ENCODE peak calls at places on chromosomes 4 and X, in seven cellular contexts. One of them, this sample, is unnamed. For H3K9me3, the result is how much of the 10 kb centered on the place peaks cover.

GRCh38 chrX:25721564-25721963 is 416.6 kb upstream of the MAGEB18 start:
- DNase-seq in body of pancreas: no peak
- DNase-seq in tibial nerve: no peak
- DNase-seq in pancreas: no peak
- DNase-seq in upper lobe of right lung: no peak
- DNase-seq in tibial artery: no peak
- DNase-seq in mammary epithelial cell: no peak
- DNase-seq in this sample: no peak

GRCh38 chr4:6221851-6222760 is 21.8 kb upstream of the JAKMIP1 start:
- DNase-seq in mammary epithelial cell: peak
- DNase-seq in upper lobe of right lung: peak
- DNase-seq in pancreas: peak
- DNase-seq in body of pancreas: peak
- DNase-seq in tibial nerve: no peak
- DNase-seq in tibial artery: peak
- DNase-seq in this sample: no peak

GRCh38 chr4:146110847-146111485 is 64.6 kb upstream of the LSM6 start:
- DNase-seq in mammary epithelial cell: no peak
- DNase-seq in pancreas: no peak
- DNase-seq in body of pancreas: no peak
- DNase-seq in upper lobe of right lung: no peak
- DNase-seq in tibial artery: no peak
- DNase-seq in tibial nerve: no peak
- DNase-seq in this sample: no peak

GRCh38 chr4:169582706-169583105 is 29.7 kb downstream of the NEK1 start:
- DNase-seq in tibial nerve: no peak
- DNase-seq in upper lobe of right lung: no peak
- DNase-seq in mammary epithelial cell: peak
- DNase-seq in body of pancreas: no peak
- DNase-seq in tibial artery: no peak
- DNase-seq in pancreas: no peak
- DNase-seq in this sample: no peak

GRCh38 chr4:183541081-183542045 is 36.5 kb downstream of the ING2 start:
- DNase-seq in tibial nerve: peak
- DNase-seq in pancreas: no peak
- DNase-seq in upper lobe of right lung: no peak
- DNase-seq in tibial artery: no peak
- DNase-seq in body of pancreas: peak
- DNase-seq in mammary epithelial cell: no peak
- DNase-seq in this sample: no peak

GRCh38 chrX:38986586-38986985 is 185.3 kb downstream of the MID1IP1 start:
- DNase-seq in mammary epithelial cell: no peak
- DNase-seq in tibial artery: no peak
- DNase-seq in body of pancreas: no peak
- DNase-seq in pancreas: no peak
- DNase-seq in tibial nerve: no peak
- DNase-seq in upper lobe of right lung: no peak
- DNase-seq in this sample: no peak

GRCh38 chrX:26649534-26649933 is 433.6 kb downstream of the MAGEB5 start:
- DNase-seq in tibial artery: no peak
- DNase-seq in tibial nerve: no peak
- DNase-seq in body of pancreas: no peak
- DNase-seq in upper lobe of right lung: no peak
- DNase-seq in pancreas: no peak
- DNase-seq in mammary epithelial cell: peak
- DNase-seq in this sample: peak

GRCh38 chr4:143782521-143782920 is 82.0 kb upstream of the FREM3 start:
- DNase-seq in mammary epithelial cell: no peak
- DNase-seq in body of pancreas: no peak
- DNase-seq in upper lobe of right lung: no peak
- DNase-seq in tibial nerve: no peak
- DNase-seq in pancreas: no peak
- DNase-seq in tibial artery: no peak
- DNase-seq in this sample: no peak

GRCh38 chrX:6959006-6959405 is 188.5 kb upstream of the STS start:
- DNase-seq in body of pancreas: no peak
- DNase-seq in pancreas: no peak
- DNase-seq in tibial artery: no peak
- DNase-seq in mammary epithelial cell: no peak
- DNase-seq in upper lobe of right lung: no peak
- DNase-seq in tibial nerve: no peak
- DNase-seq in this sample: no peak

GRCh38 chr4:762211-763190 is 56.9 kb downstream of the PCGF3 start:
- DNase-seq in body of pancreas: peak
- DNase-seq in pancreas: peak
- DNase-seq in mammary epithelial cell: no peak
- DNase-seq in upper lobe of right lung: no peak
- DNase-seq in tibial nerve: no peak
- DNase-seq in tibial artery: no peak
- DNase-seq in this sample: no peak

GRCh38 chr4:70993181-70994068 is at the start of gene DCK:
- DNase-seq in upper lobe of right lung: peak
- DNase-seq in pancreas: peak
- DNase-seq in tibial artery: peak
- DNase-seq in mammary epithelial cell: peak
- DNase-seq in body of pancreas: peak
- DNase-seq in tibial nerve: peak
- DNase-seq in this sample: peak

GRCh38 chr4:5374577-5374976 is 323.3 kb downstream of the STK32B start:
- DNase-seq in tibial nerve: no peak
- DNase-seq in mammary epithelial cell: no peak
- DNase-seq in pancreas: no peak
- DNase-seq in body of pancreas: no peak
- DNase-seq in tibial artery: no peak
- DNase-seq in upper lobe of right lung: no peak
- DNase-seq in this sample: no peak

GRCh38 chrX:122868626-122869025 is 315.5 kb upstream of the GRIA3 start:
- DNase-seq in upper lobe of right lung: no peak
- DNase-seq in body of pancreas: no peak
- DNase-seq in tibial artery: no peak
- DNase-seq in tibial nerve: no peak
- DNase-seq in mammary epithelial cell: no peak
- DNase-seq in pancreas: no peak
- DNase-seq in this sample: no peak

GRCh38 chrX:108025954-108026616 is 18.8 kb upstream of the VSIG1 start:
- DNase-seq in pancreas: no peak
- DNase-seq in tibial artery: no peak
- DNase-seq in tibial nerve: no peak
- DNase-seq in mammary epithelial cell: no peak
- DNase-seq in body of pancreas: no peak
- DNase-seq in upper lobe of right lung: no peak
- DNase-seq in this sample: no peak

GRCh38 chrX:53356186-53356585 is 66.3 kb downstream of the SMC1A start:
- DNase-seq in mammary epithelial cell: peak
- DNase-seq in pancreas: peak
- DNase-seq in tibial artery: no peak
- DNase-seq in upper lobe of right lung: no peak
- DNase-seq in tibial nerve: no peak
- DNase-seq in body of pancreas: no peak
- DNase-seq in this sample: no peak

GRCh38 chrX:15675490-15675921 is 10.9 kb upstream of the CLTRN start:
- DNase-seq in pancreas: peak
- DNase-seq in upper lobe of right lung: peak
- DNase-seq in body of pancreas: peak
- DNase-seq in tibial nerve: peak
- DNase-seq in mammary epithelial cell: peak
- DNase-seq in tibial artery: peak
- DNase-seq in this sample: no peak

GRCh38 chr4:158999849-159000248 is 103.0 kb upstream of the RAPGEF2 start:
- DNase-seq in tibial nerve: no peak
- DNase-seq in mammary epithelial cell: no peak
- DNase-seq in tibial artery: no peak
- DNase-seq in upper lobe of right lung: no peak
- DNase-seq in pancreas: no peak
- DNase-seq in body of pancreas: no peak
- DNase-seq in this sample: no peak
- H3K27ac ChIP-seq in tibial nerve: no peak
- H3K27ac ChIP-seq in mammary epithelial cell: no peak
- H3K27ac ChIP-seq in tibial artery: no peak
- H3K27ac ChIP-seq in upper lobe of right lung: no peak
- H3K27ac ChIP-seq in pancreas: no peak
- H3K27ac ChIP-seq in body of pancreas: no peak
- H3K27ac ChIP-seq in this sample: no peak

GRCh38 chr4:82434949-82435348 is 4.6 kb downstream of the ENOPH1 start:
- DNase-seq in mammary epithelial cell: no peak
- DNase-seq in upper lobe of right lung: no peak
- DNase-seq in tibial artery: no peak
- DNase-seq in body of pancreas: no peak
- DNase-seq in tibial nerve: no peak
- DNase-seq in pancreas: no peak
- DNase-seq in this sample: no peak

GRCh38 chr4:82432596-82432995 is 2.2 kb downstream of the ENOPH1 start:
- DNase-seq in pancreas: no peak
- DNase-seq in upper lobe of right lung: no peak
- DNase-seq in mammary epithelial cell: no peak
- DNase-seq in tibial artery: no peak
- DNase-seq in body of pancreas: no peak
- DNase-seq in tibial nerve: no peak
- DNase-seq in this sample: no peak

GRCh38 chr4:82431831-82432230 is 1.4 kb downstream of the ENOPH1 start:
- DNase-seq in tibial nerve: no peak
- DNase-seq in mammary epithelial cell: no peak
- DNase-seq in tibial artery: no peak
- DNase-seq in upper lobe of right lung: no peak
- DNase-seq in body of pancreas: no peak
- DNase-seq in pancreas: no peak
- DNase-seq in this sample: no peak

GRCh38 chr4:82436130-82436529 is 5.7 kb downstream of the ENOPH1 start:
- DNase-seq in tibial nerve: no peak
- DNase-seq in body of pancreas: no peak
- DNase-seq in upper lobe of right lung: no peak
- DNase-seq in tibial artery: no peak
- DNase-seq in pancreas: no peak
- DNase-seq in mammary epithelial cell: no peak
- DNase-seq in this sample: no peak

DNA sequence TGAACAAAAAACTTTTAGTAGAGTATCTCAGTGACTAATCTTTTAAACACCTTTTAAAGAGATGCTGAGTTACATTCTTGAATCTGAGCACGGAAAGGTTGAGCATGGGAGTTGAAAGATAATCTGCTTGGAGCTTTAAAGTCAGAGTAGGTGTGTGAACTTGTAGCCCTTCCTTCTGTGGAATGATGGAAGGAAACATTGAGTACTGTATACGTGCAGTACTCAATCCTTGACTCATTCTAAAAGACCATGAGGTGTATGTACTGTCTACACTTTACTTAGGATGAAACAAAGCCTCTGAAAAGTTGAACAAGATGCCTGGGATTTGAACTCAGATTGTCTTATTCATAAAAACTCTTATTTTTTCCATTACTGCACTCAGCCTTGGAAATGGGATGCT is 3.4 kb downstream of the ENOPH1 start:
- DNase-seq in tibial nerve: no peak
- DNase-seq in pancreas: no peak
- DNase-seq in tibial artery: no peak
- DNase-seq in body of pancreas: no peak
- DNase-seq in upper lobe of right lung: no peak
- DNase-seq in mammary epithelial cell: no peak
- DNase-seq in this sample: no peak
- TF ChIP-seq CTCF in tibial nerve: no peak
- TF ChIP-seq CTCF in pancreas: no peak
- TF ChIP-seq CTCF in tibial artery: no peak
- TF ChIP-seq CTCF in body of pancreas: no peak
- TF ChIP-seq CTCF in upper lobe of right lung: no peak
- TF ChIP-seq CTCF in mammary epithelial cell: no peak
- TF ChIP-seq CTCF in this sample: no peak

GRCh38 chr4:81628489-81628888 is 156.8 kb upstream of the RASGEF1B start:
- DNase-seq in tibial artery: no peak
- DNase-seq in tibial nerve: no peak
- DNase-seq in upper lobe of right lung: no peak
- DNase-seq in mammary epithelial cell: peak
- DNase-seq in pancreas: no peak
- DNase-seq in body of pancreas: no peak
- DNase-seq in this sample: no peak
- H3K9me3 ChIP-seq in tibial artery: under half
- H3K9me3 ChIP-seq in tibial nerve: under half
- H3K9me3 ChIP-seq in upper lobe of right lung: under half
- H3K9me3 ChIP-seq in mammary epithelial cell: under half
- H3K9me3 ChIP-seq in pancreas: under half
- H3K9me3 ChIP-seq in body of pancreas: under half
- H3K9me3 ChIP-seq in this sample: under half

GRCh38 chr4:31791666-31792065 is 1071.5 kb downstream of the PCDH7 start:
- DNase-seq in upper lobe of right lung: no peak
- DNase-seq in body of pancreas: no peak
- DNase-seq in tibial artery: no peak
- DNase-seq in tibial nerve: no peak
- DNase-seq in mammary epithelial cell: no peak
- DNase-seq in pancreas: no peak
- DNase-seq in this sample: no peak
- H3K27ac ChIP-seq in upper lobe of right lung: no peak
- H3K27ac ChIP-seq in body of pancreas: no peak
- H3K27ac ChIP-seq in tibial artery: no peak
- H3K27ac ChIP-seq in tibial nerve: no peak
- H3K27ac ChIP-seq in mammary epithelial cell: no peak
- H3K27ac ChIP-seq in pancreas: no peak
- H3K27ac ChIP-seq in this sample: no peak

GRCh38 chr4:138919094-138919936 is 96.3 kb upstream of the NOCT start:
- DNase-seq in upper lobe of right lung: peak
- DNase-seq in mammary epithelial cell: peak
- DNase-seq in tibial nerve: peak
- DNase-seq in tibial artery: peak
- DNase-seq in pancreas: peak
- DNase-seq in body of pancreas: peak
- DNase-seq in this sample: no peak
- TF ChIP-seq CTCF in upper lobe of right lung: peak
- TF ChIP-seq CTCF in mammary epithelial cell: peak
- TF ChIP-seq CTCF in tibial nerve: no peak
- TF ChIP-seq CTCF in tibial artery: no peak
- TF ChIP-seq CTCF in pancreas: peak
- TF ChIP-seq CTCF in body of pancreas: peak
- TF ChIP-seq CTCF in this sample: peak

GRCh38 chr4:22498866-22499265 is 17.0 kb downstream of the ADGRA3 start:
- DNase-seq in mammary epithelial cell: peak
- DNase-seq in body of pancreas: no peak
- DNase-seq in tibial nerve: no peak
- DNase-seq in upper lobe of right lung: no peak
- DNase-seq in tibial artery: no peak
- DNase-seq in pancreas: no peak
- DNase-seq in this sample: no peak
- H3K9me3 ChIP-seq in mammary epithelial cell: under half
- H3K9me3 ChIP-seq in body of pancreas: under half
- H3K9me3 ChIP-seq in tibial nerve: under half
- H3K9me3 ChIP-seq in upper lobe of right lung: under half
- H3K9me3 ChIP-seq in tibial artery: under half
- H3K9me3 ChIP-seq in pancreas: under half
- H3K9me3 ChIP-seq in this sample: under half

GRCh38 chr4:23788460-23788859 is 101.4 kb downstream of the PPARGC1A start:
- DNase-seq in pancreas: no peak
- DNase-seq in upper lobe of right lung: no peak
- DNase-seq in mammary epithelial cell: no peak
- DNase-seq in tibial artery: no peak
- DNase-seq in tibial nerve: no peak
- DNase-seq in body of pancreas: peak
- DNase-seq in this sample: no peak
- H3K27ac ChIP-seq in pancreas: no peak
- H3K27ac ChIP-seq in upper lobe of right lung: no peak
- H3K27ac ChIP-seq in mammary epithelial cell: no peak
- H3K27ac ChIP-seq in tibial artery: no peak
- H3K27ac ChIP-seq in tibial nerve: no peak
- H3K27ac ChIP-seq in body of pancreas: peak
- H3K27ac ChIP-seq in this sample: no peak

This sample was measured in Panc1.